ENCODE peak calls at places on chromosomes 6 and 20, in eight cellular contexts. T, Y, Z, L, X, K, P and F are unnamed samples.
A peak's percentile ranks its signal among the peaks of the same experiment; 100 is the strongest.

GRCh38 chr6:121849477-121849876 is 414.0 kb downstream of the GJA1 start:
- DNase-seq in T (no peak), Y (no peak), Z (peak; percentile 51), L (peak; percentile 44), X (peak; percentile 82), K (peak; percentile 16), P (peak; percentile 70), F (peak; percentile 59)

GRCh38 chr6:13434777-13435176 is 52.6 kb downstream of the GFOD1 start:
- DNase-seq in T (no peak), Y (no peak), Z (no peak), L (no peak), X (no peak), K (no peak), P (no peak), F (no peak)

GRCh38 chr20:64106435-64106961 is 867 bp downstream of the NPBWR2 start:
- DNase-seq in T (no peak), Y (no peak), Z (peak; percentile 32), L (no peak), X (no peak), K (no peak), P (no peak), F (no peak)

GRCh38 chr20:38426006-38426405 is 9.1 kb downstream of the SNHG17 start:
- DNase-seq in T (no peak), Y (peak; percentile 88), Z (peak; percentile 58), L (no peak), X (peak; percentile 98), K (no peak), P (peak; percentile 92), F (no peak)

GRCh38 chr6:148002067-148002466 is 340.6 kb upstream of the SASH1 start:
- DNase-seq in T (no peak), Y (no peak), Z (no peak), L (no peak), X (no peak), K (no peak), P (no peak), F (no peak)

GRCh38 chr20:19549896-19550295 is 208.2 kb upstream of the RIN2 start:
- DNase-seq in T (no peak), Y (no peak), Z (no peak), L (no peak), X (no peak), K (no peak), P (no peak), F (no peak)

GRCh38 chr6:2102316-2102883 is 143.0 kb downstream of the GMDS start:
- DNase-seq in T (no peak), Y (no peak), Z (no peak), L (no peak), X (no peak), K (no peak), P (no peak), F (no peak)

GRCh38 chr6:105087571-105088211 is 92.1 kb downstream of the POPDC3 start:
- DNase-seq in T (peak; percentile 18), Y (peak; percentile 16), Z (no peak), L (peak; percentile 27), X (peak; percentile 62), K (peak; percentile 62), P (peak; percentile 36), F (peak; percentile 54)

GRCh38 chr20:49762940-49763766 is 49.5 kb upstream of the B4GALT5 start:
- DNase-seq in T (no peak), Y (no peak), Z (no peak), L (no peak), X (no peak), K (no peak), P (no peak), F (no peak)

GRCh38 chr6:25138024-25138696 is 141.0 kb upstream of the CARMIL1 start:
- DNase-seq in T (peak; percentile 56), Y (peak; percentile 56), Z (peak; percentile 68), L (no peak), X (peak; percentile 76), K (peak; percentile 24), P (peak; percentile 74), F (peak; percentile 82)

GRCh38 chr20:61630240-61630650 is 378.2 kb downstream of the CDH4 start:
- DNase-seq in T (no peak), Y (no peak), Z (no peak), L (no peak), X (no peak), K (no peak), P (no peak), F (no peak)

GRCh38 chr6:15948930-15949900 is 179.7 kb upstream of the MYLIP start:
- DNase-seq in T (no peak), Y (no peak), Z (no peak), L (peak; percentile 34), X (no peak), K (peak; percentile 24), P (no peak), F (no peak)

GRCh38 chr6:14292119-14292518 is 174.5 kb downstream of the CD83 start:
- DNase-seq in T (no peak), Y (no peak), Z (no peak), L (no peak), X (no peak), K (no peak), P (no peak), F (no peak)

GRCh38 chr20:11178946-11179654 is 505.3 kb upstream of the JAG1 start:
- DNase-seq in T (no peak), Y (no peak), Z (no peak), L (no peak), X (peak; percentile 8), K (no peak), P (no peak), F (no peak)

GRCh38 chr6:150894935-150895686 is 29.6 kb downstream of the MTHFD1L start:
- DNase-seq in T (no peak), Y (no peak), Z (no peak), L (no peak), X (no peak), K (no peak), P (no peak), F (peak; percentile 38)

GRCh38 chr6:109460161-109460830 is 4.7 kb upstream of the MICAL1 start:
- DNase-seq in T (no peak), Y (no peak), Z (no peak), L (no peak), X (no peak), K (no peak), P (no peak), F (no peak)

GRCh38 chr20:44810391-44811149 is at the start of gene RIMS4:
- DNase-seq in T (no peak), Y (no peak), Z (no peak), L (peak; percentile 63), X (no peak), K (no peak), P (no peak), F (peak; percentile 61)

GRCh38 chr6:1062786-1063545 is 248.9 kb upstream of the FOXQ1 start:
- DNase-seq in T (no peak), Y (no peak), Z (no peak), L (no peak), X (peak; percentile 11), K (no peak), P (no peak), F (no peak)

GRCh38 chr20:60052322-60052721 is 94.1 kb downstream of the CDH26 start:
- DNase-seq in T (no peak), Y (no peak), Z (no peak), L (no peak), X (no peak), K (no peak), P (no peak), F (no peak)

GRCh38 chr6:56091159-56091869 is 156.1 kb downstream of the COL21A1 start:
- DNase-seq in T (no peak), Y (peak; percentile 58), Z (no peak), L (no peak), X (peak; percentile 56), K (no peak), P (peak; percentile 83), F (no peak)